ENCODE peak calls at places on chromosomes 7 and 10, in five cellular contexts. I, A, G, J and O are unnamed samples. For H3K36me3 and H3K4me1, the result is how much of the 10 kb centered on the place peaks cover.

GRCh38 chr7:115851291-115851690 is 179.3 kb downstream of the TFEC start:
- DNase-seq in I (no peak), A (peak), G (no peak), J (no peak), O (peak)

GRCh38 chr7:4882169-4882741 is 1.3 kb downstream of the RADIL start:
- DNase-seq in I (peak), A (peak), G (no peak), J (peak), O (peak)

GRCh38 chr10:24156686-24157085 is 52.3 kb upstream of the KIAA1217 start:
- DNase-seq in I (no peak), A (no peak), G (no peak), J (no peak), O (no peak)

GRCh38 chr7:107788662-107789061 is 14.4 kb downstream of the SLC26A3 start:
- DNase-seq in I (no peak), A (no peak), G (no peak), J (no peak), O (no peak)

GRCh38 chr10:131689954-131690669 is 210.7 kb upstream of the PPP2R2D start:
- DNase-seq in I (no peak), A (no peak), G (no peak), J (no peak), O (no peak)

GRCh38 chr7:92360387-92360786 is 86.9 kb upstream of the GATAD1 start:
- DNase-seq in I (no peak), A (no peak), G (no peak), J (no peak), O (peak)

GRCh38 chr7:32533313-32534024 is 38.2 kb downstream of the AVL9 start:
- DNase-seq in I (no peak), A (no peak), G (no peak), J (no peak), O (no peak)

GRCh38 chr7:6023974-6024435 is 7.2 kb upstream of the ANKRD61 start:
- DNase-seq in I (no peak), A (no peak), G (no peak), J (no peak), O (no peak)

GRCh38 chr7:128194533-128195282 is 46.4 kb upstream of the LEP start:
- DNase-seq in I (no peak), A (no peak), G (no peak), J (no peak), O (no peak)

GRCh38 chr7:105924950-105925349 is 38.1 kb upstream of the CDHR3 start:
- DNase-seq in I (no peak), A (no peak), G (no peak), J (no peak), O (no peak)

GRCh38 chr10:11642558-11642957 is 31.1 kb upstream of the USP6NL start:
- DNase-seq in I (no peak), A (no peak), G (no peak), J (no peak), O (no peak)

GRCh38 chr10:69315100-69315542 is 36.8 kb downstream of the HK1 start:
- DNase-seq in I (no peak), A (no peak), G (no peak), J (no peak), O (no peak)

GRCh38 chr7:157513682-157514081 is 176.9 kb downstream of the DNAJB6 start:
- DNase-seq in I (no peak), A (no peak), G (no peak), J (no peak), O (no peak)

GRCh38 chr7:129845972-129846327 is 106.8 kb downstream of the UBE2H start:
- DNase-seq in I (no peak), A (no peak), G (no peak), J (no peak), O (peak)

GRCh38 chr7:78350926-78351325 is 552.4 kb downstream of the PHTF2 start:
- DNase-seq in I (no peak), A (no peak), G (no peak), J (no peak), O (no peak)

GRCh38 chr7:123647106-123647730 is 8.4 kb upstream of the LMOD2 start:
- DNase-seq in I (no peak), A (no peak), G (no peak), J (no peak), O (no peak)

GRCh38 chr7:32892521-32893224 is 1.1 kb upstream of the KBTBD2 start:
- DNase-seq in I (peak), A (peak), G (peak), J (peak), O (peak)

GRCh38 chr10:31808258-31809218 is 120.1 kb downstream of the ARHGAP12 start:
- DNase-seq in I (peak), A (peak), G (peak), J (no peak), O (peak)

GRCh38 chr7:159014297-159015062 is 130.2 kb downstream of the VIPR2 start:
- DNase-seq in I (no peak), A (no peak), G (no peak), J (no peak), O (no peak)

GRCh38 chr7:128833148-128833938 is 3.1 kb downstream of the FLNC start:
- DNase-seq in I (peak), A (peak), G (no peak), J (peak), O (peak)

GRCh38 chr7:47757946-47758371 is 176.0 kb upstream of the TNS3 start:
- DNase-seq in I (peak), A (no peak), G (peak), J (peak), O (peak)

GRCh38 chr7:12719141-12719919 is 31.9 kb downstream of the ARL4A start:
- DNase-seq in I (no peak), A (no peak), G (no peak), J (no peak), O (peak)

GRCh38 chr7:136845899-136846465 is 22.5 kb upstream of the CHRM2 start:
- DNase-seq in I (no peak), A (no peak), G (no peak), J (no peak), O (peak)

GRCh38 chr7:99834382-99834781 is 6.6 kb downstream of the CYP3A43 start:
- DNase-seq in I (no peak), A (no peak), G (no peak), J (no peak), O (no peak)

GRCh38 chr7:31892099-31892787 is 178.0 kb downstream of the PDE1C start:
- DNase-seq in I (no peak), A (no peak), G (no peak), J (no peak), O (peak)

GRCh38 chr10:47361293-47361692 is 13.1 kb downstream of the RBP3 start:
- DNase-seq in I (no peak), A (peak), G (peak), J (peak), O (peak)

DNA sequence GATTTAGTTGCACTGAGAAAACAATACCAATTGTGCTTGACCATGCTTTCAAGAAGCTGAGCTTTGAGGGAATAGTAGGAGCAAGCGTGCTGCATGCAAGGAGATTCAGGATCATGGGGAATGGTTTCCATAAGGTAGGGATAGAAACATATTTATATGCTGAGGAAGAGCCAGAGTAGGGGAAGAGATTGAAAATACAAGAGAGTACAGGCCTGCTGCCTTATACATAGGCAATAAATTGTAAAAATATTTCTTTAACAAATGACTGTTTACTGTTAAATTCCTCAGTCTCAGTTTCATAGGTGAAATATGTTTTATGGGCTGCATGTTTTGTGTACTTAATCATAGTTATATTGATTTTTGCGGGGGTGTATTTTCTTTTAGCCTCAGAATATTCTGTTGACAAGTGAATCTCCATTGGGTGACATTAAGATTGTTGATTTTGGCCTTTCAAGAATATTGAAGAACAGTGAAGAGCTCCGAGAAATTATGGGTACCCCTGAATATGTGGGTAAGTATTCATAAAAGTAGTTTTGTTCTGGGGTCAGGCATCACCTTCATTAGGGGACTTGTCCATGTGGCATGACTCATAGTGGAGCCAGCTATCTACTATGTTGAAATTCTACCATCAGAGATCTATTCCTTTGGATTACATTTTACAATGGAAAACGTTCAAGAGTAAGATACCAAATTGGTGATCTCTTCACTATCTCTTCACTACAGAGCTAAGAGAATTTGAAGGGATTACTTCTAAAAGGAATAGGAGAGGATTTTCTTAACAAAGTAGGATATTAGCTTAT is 36.5 kb downstream of the STK17A start:
- DNase-seq in I (no peak), A (no peak), G (no peak), J (no peak), O (peak)
- H3K36me3 ChIP-seq in I (under half), A (under half), G (under half), J (under half), O (under half)

GRCh38 chr10:91756286-91756685 is 41.9 kb upstream of the TNKS2 start:
- DNase-seq in I (no peak), A (no peak), G (no peak), J (no peak), O (peak)
- H3K4me1 ChIP-seq in I (under half), A (under half), G (under half), J (under half), O (under half)

GRCh38 chr10:96556003-96556402 is 30.8 kb downstream of the TM9SF3 start:
- DNase-seq in I (no peak), A (peak), G (no peak), J (no peak), O (peak)
- H3K36me3 ChIP-seq in I (under half), A (under half), G (under half), J (under half), O (half or more)

DNA sequence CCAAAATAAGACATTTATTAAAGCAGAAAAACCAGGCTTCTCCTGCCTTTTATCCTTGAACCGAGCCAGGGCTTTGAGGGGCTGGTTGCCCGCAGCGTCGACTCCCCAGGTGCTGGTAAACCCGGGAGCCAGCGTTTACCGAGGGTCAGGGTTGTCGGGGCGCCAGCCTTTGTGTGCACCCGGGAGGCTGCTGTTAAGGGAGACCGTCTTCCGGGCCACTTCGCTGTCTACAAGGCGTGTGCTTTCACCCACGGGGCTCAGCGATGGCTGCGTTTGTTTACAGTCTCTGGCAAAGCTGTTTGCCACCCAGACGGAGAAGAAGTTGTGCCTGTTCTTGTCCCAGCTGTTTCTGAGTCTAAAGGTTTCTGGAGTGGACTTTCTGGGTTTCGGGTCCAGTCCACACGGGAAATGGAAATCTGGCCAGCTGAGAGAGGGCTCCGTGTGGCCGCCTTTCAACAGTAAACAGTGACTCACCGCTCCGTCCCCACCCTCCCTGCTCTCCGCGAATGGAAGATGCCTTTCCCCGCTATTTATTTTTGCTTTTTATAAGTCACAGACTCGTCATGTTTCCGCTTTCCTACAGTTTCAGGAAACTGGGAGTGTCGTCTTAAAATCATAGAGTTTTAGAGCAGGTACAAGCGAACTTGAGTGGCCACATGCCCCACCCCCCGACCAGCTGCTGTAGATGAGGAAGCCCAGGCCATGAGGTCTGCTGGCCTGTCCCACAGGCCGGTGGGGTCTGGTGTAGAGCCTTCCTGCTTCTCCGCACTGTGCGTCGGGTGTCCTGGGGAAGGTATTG is 2.2 kb downstream of the MAFK start:
- DNase-seq in I (peak), A (no peak), G (peak), J (peak), O (peak)
- H3K4me1 ChIP-seq in I (under half), A (under half), G (under half), J (half or more), O (under half)

DNA sequence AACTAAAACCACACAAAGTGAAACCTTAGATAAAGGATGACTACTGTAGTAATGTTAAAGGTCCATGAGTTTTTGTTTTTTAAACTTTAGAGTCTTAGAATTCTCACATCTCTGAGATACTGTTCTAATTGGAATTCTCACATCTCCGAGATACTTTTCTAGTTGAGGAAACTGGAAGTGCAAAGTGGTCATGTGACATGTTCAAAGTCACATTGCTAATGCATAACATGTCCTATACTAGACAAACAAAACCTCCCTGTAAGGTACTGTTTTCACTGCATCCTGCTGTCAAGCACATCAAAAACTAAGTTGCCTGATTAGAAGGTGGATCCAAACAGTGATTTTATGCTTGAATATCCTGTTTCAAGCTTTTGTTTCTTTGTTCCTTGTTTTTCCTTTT is 13.9 kb downstream of the TAX1BP1 start:
- DNase-seq in I (no peak), A (no peak), G (no peak), J (no peak), O (no peak)
- H3K36me3 ChIP-seq in I (under half), A (under half), G (under half), J (half or more), O (half or more)

DNA sequence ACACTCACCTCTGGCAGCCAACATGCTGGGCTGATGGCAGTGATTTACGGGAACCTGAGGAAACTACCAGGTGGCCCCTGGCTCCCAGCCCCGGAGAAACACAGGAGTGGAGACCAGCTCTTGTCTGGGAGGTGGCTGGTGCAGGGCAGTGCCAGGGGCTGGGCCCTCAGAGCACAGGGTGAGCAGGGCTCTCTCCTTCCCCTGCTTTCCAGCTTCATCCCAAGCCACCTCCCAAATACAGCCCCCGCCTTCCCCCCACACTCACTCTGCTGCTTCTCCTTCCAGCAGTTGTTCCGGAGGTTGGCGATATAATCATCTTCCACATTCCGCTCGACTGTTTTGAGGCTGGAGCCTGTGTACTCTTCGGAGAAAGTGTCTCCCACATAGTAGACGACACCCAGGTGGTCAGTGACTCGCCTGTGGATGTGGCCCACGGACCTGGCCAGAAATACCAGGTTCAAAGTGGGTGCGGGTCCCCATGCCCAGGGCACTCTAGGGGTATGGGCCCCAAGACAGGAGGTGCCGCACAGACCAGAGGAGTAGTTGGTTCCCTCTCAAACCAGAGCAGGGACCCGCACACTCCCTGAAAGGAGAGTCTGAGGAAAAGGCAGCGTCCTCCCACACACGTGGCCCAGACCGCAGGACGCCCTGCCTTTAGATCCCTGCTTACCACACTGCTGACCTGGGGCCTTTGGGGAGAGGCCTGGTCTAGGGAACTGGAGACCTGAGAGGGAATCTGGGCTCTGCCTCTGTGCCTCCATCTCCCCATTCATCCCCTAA is 18.3 kb downstream of the DNAJB12 start:
- DNase-seq in I (peak), A (no peak), G (no peak), J (no peak), O (no peak)
- H3K4me1 ChIP-seq in I (under half), A (under half), G (under half), J (half or more), O (under half)

GRCh38 chr7:90225601-90226000 is 14.1 kb downstream of the STEAP2 start:
- DNase-seq in I (no peak), A (no peak), G (no peak), J (no peak), O (no peak)

GRCh38 chr7:90222811-90223725 is 11.5 kb downstream of the STEAP2 start:
- DNase-seq in I (peak), A (no peak), G (no peak), J (no peak), O (peak)

GRCh38 chr7:90225181-90225580 is 13.6 kb downstream of the STEAP2 start:
- DNase-seq in I (no peak), A (no peak), G (no peak), J (no peak), O (no peak)

GRCh38 chr7:90222390-90222789 is 10.8 kb downstream of the STEAP2 start:
- DNase-seq in I (no peak), A (no peak), G (no peak), J (no peak), O (no peak)

DNA sequence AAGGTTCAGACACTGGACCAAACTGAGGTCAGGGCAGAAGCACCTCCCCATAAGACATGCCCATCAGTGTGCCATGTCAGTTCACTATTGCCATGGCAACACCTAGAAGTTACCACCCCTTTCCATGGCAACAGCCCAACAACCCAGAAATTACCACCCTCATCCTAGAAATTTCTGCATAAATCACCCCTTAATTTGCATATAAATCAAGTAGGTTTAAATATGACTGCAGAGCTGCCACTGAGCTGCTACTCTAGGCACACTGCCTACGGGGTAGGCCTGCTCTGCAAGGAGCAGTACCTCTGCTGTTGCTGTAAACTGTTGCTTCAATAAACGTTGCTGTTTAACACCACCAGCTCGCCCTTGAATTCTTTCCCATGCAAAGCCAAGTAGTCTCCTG is 12.7 kb downstream of the STEAP2 start:
- DNase-seq in I (no peak), A (peak), G (no peak), J (no peak), O (no peak)
- H3K36me3 ChIP-seq in I (under half), A (under half), G (under half), J (under half), O (under half)

DNA sequence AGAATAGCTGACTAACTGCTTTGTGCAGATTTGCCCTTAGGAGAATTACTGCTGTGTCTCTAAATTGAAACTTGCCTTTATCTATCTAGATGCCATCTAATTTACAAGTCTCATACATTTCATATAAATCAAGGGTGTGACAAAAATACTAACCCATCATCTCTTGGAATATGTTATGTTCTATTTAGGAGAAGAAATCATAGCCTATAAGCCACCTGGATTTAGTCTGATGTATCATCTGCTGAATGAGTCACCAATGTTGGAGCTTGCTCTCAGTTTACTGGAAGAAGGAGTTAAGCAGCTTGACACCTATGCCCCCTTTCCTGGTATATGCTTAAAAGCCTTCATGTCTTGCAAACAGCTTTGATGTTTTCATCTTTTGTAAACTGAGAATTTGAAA is 43.5 kb downstream of the NUP205 start:
- DNase-seq in I (no peak), A (no peak), G (no peak), J (no peak), O (peak)
- H3K4me1 ChIP-seq in I (under half), A (under half), G (under half), J (under half), O (under half)

GRCh38 chr7:131074585-131074984 is 253.1 kb upstream of the MKLN1 start:
- DNase-seq in I (no peak), A (no peak), G (no peak), J (no peak), O (no peak)

GRCh38 chr7:131068604-131069021 is 259.1 kb upstream of the MKLN1 start:
- DNase-seq in I (no peak), A (peak), G (no peak), J (no peak), O (peak)

GRCh38 chr7:131074043-131074442 is 253.6 kb upstream of the MKLN1 start:
- DNase-seq in I (no peak), A (no peak), G (no peak), J (no peak), O (no peak)

GRCh38 chr7:131072505-131073091 is 255.1 kb upstream of the MKLN1 start:
- DNase-seq in I (no peak), A (peak), G (no peak), J (no peak), O (no peak)

GRCh38 chr7:131071786-131072504 is 255.7 kb upstream of the MKLN1 start:
- DNase-seq in I (peak), A (peak), G (peak), J (no peak), O (peak)
- H3K36me3 ChIP-seq in I (under half), A (under half), G (under half), J (under half), O (under half)